ENCODE peak calls at places on chromosomes 1 and 21, in five cellular contexts. One of them, this sample, is unnamed.

GRCh38 chr1:82321794-82322193 is 521.1 kb downstream of the ADGRL2 start:
- DNase-seq in activated CD4-positive, alpha-beta T cell treated with anti-CD3 and anti-CD28 coated beads, Interleukin-2, amount 50 U/mL, for 24 hours: no peak
- DNase-seq in T-helper 1 cell: no peak
- DNase-seq in stimulated activated effector memory CD8-positive, alpha-beta T cell treated with anti-CD3 and anti-CD28 coated beads, Interleukin-12 subunit alpha, Interleukin-12 subunit beta, amount 100 ng/mL, for 72 hours: no peak
- DNase-seq in H9: no peak
- DNase-seq in this sample: no peak

GRCh38 chr1:153679337-153680119 is 1.0 kb downstream of the NPR1 start:
- DNase-seq in stimulated activated effector memory CD8-positive, alpha-beta T cell treated with anti-CD3 and anti-CD28 coated beads, Interleukin-12 subunit alpha, Interleukin-12 subunit beta, amount 100 ng/mL, for 72 hours: no peak
- DNase-seq in activated CD4-positive, alpha-beta T cell treated with anti-CD3 and anti-CD28 coated beads, Interleukin-2, amount 50 U/mL, for 24 hours: no peak
- DNase-seq in H9: no peak
- DNase-seq in T-helper 1 cell: no peak
- DNase-seq in this sample: peak

GRCh38 chr1:39525366-39526165 is 34.1 kb downstream of the BMP8A start:
- DNase-seq in H9: no peak
- DNase-seq in activated CD4-positive, alpha-beta T cell treated with anti-CD3 and anti-CD28 coated beads, Interleukin-2, amount 50 U/mL, for 24 hours: no peak
- DNase-seq in T-helper 1 cell: no peak
- DNase-seq in stimulated activated effector memory CD8-positive, alpha-beta T cell treated with anti-CD3 and anti-CD28 coated beads, Interleukin-12 subunit alpha, Interleukin-12 subunit beta, amount 100 ng/mL, for 72 hours: peak
- DNase-seq in this sample: no peak

GRCh38 chr1:94048413-94049164 is 72.4 kb downstream of the ABCA4 start:
- DNase-seq in H9: peak
- DNase-seq in T-helper 1 cell: no peak
- DNase-seq in stimulated activated effector memory CD8-positive, alpha-beta T cell treated with anti-CD3 and anti-CD28 coated beads, Interleukin-12 subunit alpha, Interleukin-12 subunit beta, amount 100 ng/mL, for 72 hours: no peak
- DNase-seq in activated CD4-positive, alpha-beta T cell treated with anti-CD3 and anti-CD28 coated beads, Interleukin-2, amount 50 U/mL, for 24 hours: no peak
- DNase-seq in this sample: no peak

GRCh38 chr1:29543586-29543985 is 307.3 kb downstream of the PTPRU start:
- DNase-seq in H9: no peak
- DNase-seq in activated CD4-positive, alpha-beta T cell treated with anti-CD3 and anti-CD28 coated beads, Interleukin-2, amount 50 U/mL, for 24 hours: no peak
- DNase-seq in T-helper 1 cell: no peak
- DNase-seq in stimulated activated effector memory CD8-positive, alpha-beta T cell treated with anti-CD3 and anti-CD28 coated beads, Interleukin-12 subunit alpha, Interleukin-12 subunit beta, amount 100 ng/mL, for 72 hours: no peak
- DNase-seq in this sample: no peak

GRCh38 chr1:235011064-235011598 is 117.5 kb downstream of the TOMM20 start:
- DNase-seq in activated CD4-positive, alpha-beta T cell treated with anti-CD3 and anti-CD28 coated beads, Interleukin-2, amount 50 U/mL, for 24 hours: peak
- DNase-seq in T-helper 1 cell: peak
- DNase-seq in H9: no peak
- DNase-seq in stimulated activated effector memory CD8-positive, alpha-beta T cell treated with anti-CD3 and anti-CD28 coated beads, Interleukin-12 subunit alpha, Interleukin-12 subunit beta, amount 100 ng/mL, for 72 hours: no peak
- DNase-seq in this sample: no peak

GRCh38 chr1:112790920-112791722 is 76.0 kb upstream of the PPM1J start:
- DNase-seq in stimulated activated effector memory CD8-positive, alpha-beta T cell treated with anti-CD3 and anti-CD28 coated beads, Interleukin-12 subunit alpha, Interleukin-12 subunit beta, amount 100 ng/mL, for 72 hours: no peak
- DNase-seq in T-helper 1 cell: no peak
- DNase-seq in H9: no peak
- DNase-seq in activated CD4-positive, alpha-beta T cell treated with anti-CD3 and anti-CD28 coated beads, Interleukin-2, amount 50 U/mL, for 24 hours: no peak
- DNase-seq in this sample: no peak

GRCh38 chr1:30046751-30047150 is 676.6 kb downstream of the MATN1 start:
- DNase-seq in activated CD4-positive, alpha-beta T cell treated with anti-CD3 and anti-CD28 coated beads, Interleukin-2, amount 50 U/mL, for 24 hours: no peak
- DNase-seq in stimulated activated effector memory CD8-positive, alpha-beta T cell treated with anti-CD3 and anti-CD28 coated beads, Interleukin-12 subunit alpha, Interleukin-12 subunit beta, amount 100 ng/mL, for 72 hours: no peak
- DNase-seq in T-helper 1 cell: no peak
- DNase-seq in H9: peak
- DNase-seq in this sample: no peak

GRCh38 chr1:173038875-173039554 is 11.7 kb downstream of the TNFSF18 start:
- DNase-seq in stimulated activated effector memory CD8-positive, alpha-beta T cell treated with anti-CD3 and anti-CD28 coated beads, Interleukin-12 subunit alpha, Interleukin-12 subunit beta, amount 100 ng/mL, for 72 hours: no peak
- DNase-seq in H9: no peak
- DNase-seq in activated CD4-positive, alpha-beta T cell treated with anti-CD3 and anti-CD28 coated beads, Interleukin-2, amount 50 U/mL, for 24 hours: no peak
- DNase-seq in T-helper 1 cell: no peak
- DNase-seq in this sample: no peak

GRCh38 chr21:46158666-46159300 is 3.4 kb upstream of the FTCD start:
- DNase-seq in H9: no peak
- DNase-seq in T-helper 1 cell: no peak
- DNase-seq in activated CD4-positive, alpha-beta T cell treated with anti-CD3 and anti-CD28 coated beads, Interleukin-2, amount 50 U/mL, for 24 hours: no peak
- DNase-seq in stimulated activated effector memory CD8-positive, alpha-beta T cell treated with anti-CD3 and anti-CD28 coated beads, Interleukin-12 subunit alpha, Interleukin-12 subunit beta, amount 100 ng/mL, for 72 hours: no peak
- DNase-seq in this sample: no peak

GRCh38 chr1:212313616-212314015 is 28.4 kb downstream of the PPP2R5A start:
- DNase-seq in T-helper 1 cell: no peak
- DNase-seq in activated CD4-positive, alpha-beta T cell treated with anti-CD3 and anti-CD28 coated beads, Interleukin-2, amount 50 U/mL, for 24 hours: no peak
- DNase-seq in H9: no peak
- DNase-seq in stimulated activated effector memory CD8-positive, alpha-beta T cell treated with anti-CD3 and anti-CD28 coated beads, Interleukin-12 subunit alpha, Interleukin-12 subunit beta, amount 100 ng/mL, for 72 hours: no peak
- DNase-seq in this sample: no peak

GRCh38 chr1:208043690-208044089 is 132.8 kb upstream of the CD34 start:
- DNase-seq in activated CD4-positive, alpha-beta T cell treated with anti-CD3 and anti-CD28 coated beads, Interleukin-2, amount 50 U/mL, for 24 hours: no peak
- DNase-seq in H9: no peak
- DNase-seq in stimulated activated effector memory CD8-positive, alpha-beta T cell treated with anti-CD3 and anti-CD28 coated beads, Interleukin-12 subunit alpha, Interleukin-12 subunit beta, amount 100 ng/mL, for 72 hours: no peak
- DNase-seq in T-helper 1 cell: no peak
- DNase-seq in this sample: no peak

GRCh38 chr1:41721039-41721438 is 197.7 kb downstream of the HIVEP3 start:
- DNase-seq in T-helper 1 cell: no peak
- DNase-seq in H9: no peak
- DNase-seq in stimulated activated effector memory CD8-positive, alpha-beta T cell treated with anti-CD3 and anti-CD28 coated beads, Interleukin-12 subunit alpha, Interleukin-12 subunit beta, amount 100 ng/mL, for 72 hours: no peak
- DNase-seq in activated CD4-positive, alpha-beta T cell treated with anti-CD3 and anti-CD28 coated beads, Interleukin-2, amount 50 U/mL, for 24 hours: no peak
- DNase-seq in this sample: no peak

GRCh38 chr1:86779308-86780191 is 75.2 kb downstream of the SH3GLB1 start:
- DNase-seq in activated CD4-positive, alpha-beta T cell treated with anti-CD3 and anti-CD28 coated beads, Interleukin-2, amount 50 U/mL, for 24 hours: no peak
- DNase-seq in H9: no peak
- DNase-seq in T-helper 1 cell: no peak
- DNase-seq in stimulated activated effector memory CD8-positive, alpha-beta T cell treated with anti-CD3 and anti-CD28 coated beads, Interleukin-12 subunit alpha, Interleukin-12 subunit beta, amount 100 ng/mL, for 72 hours: no peak
- DNase-seq in this sample: no peak

GRCh38 chr1:113169591-113169990 is 96.6 kb downstream of the LRIG2 start:
- DNase-seq in activated CD4-positive, alpha-beta T cell treated with anti-CD3 and anti-CD28 coated beads, Interleukin-2, amount 50 U/mL, for 24 hours: no peak
- DNase-seq in T-helper 1 cell: no peak
- DNase-seq in stimulated activated effector memory CD8-positive, alpha-beta T cell treated with anti-CD3 and anti-CD28 coated beads, Interleukin-12 subunit alpha, Interleukin-12 subunit beta, amount 100 ng/mL, for 72 hours: no peak
- DNase-seq in H9: no peak
- DNase-seq in this sample: no peak

GRCh38 chr1:226637147-226637935 is 88.8 kb downstream of the STUM start:
- DNase-seq in H9: no peak
- DNase-seq in activated CD4-positive, alpha-beta T cell treated with anti-CD3 and anti-CD28 coated beads, Interleukin-2, amount 50 U/mL, for 24 hours: no peak
- DNase-seq in T-helper 1 cell: no peak
- DNase-seq in stimulated activated effector memory CD8-positive, alpha-beta T cell treated with anti-CD3 and anti-CD28 coated beads, Interleukin-12 subunit alpha, Interleukin-12 subunit beta, amount 100 ng/mL, for 72 hours: no peak
- DNase-seq in this sample: no peak

GRCh38 chr1:94351441-94351840 is 66.7 kb upstream of the ABCD3 start:
- DNase-seq in H9: no peak
- DNase-seq in stimulated activated effector memory CD8-positive, alpha-beta T cell treated with anti-CD3 and anti-CD28 coated beads, Interleukin-12 subunit alpha, Interleukin-12 subunit beta, amount 100 ng/mL, for 72 hours: no peak
- DNase-seq in T-helper 1 cell: no peak
- DNase-seq in activated CD4-positive, alpha-beta T cell treated with anti-CD3 and anti-CD28 coated beads, Interleukin-2, amount 50 U/mL, for 24 hours: no peak
- DNase-seq in this sample: no peak

GRCh38 chr1:182861994-182862393 is 22.8 kb downstream of the DHX9 start:
- DNase-seq in T-helper 1 cell: no peak
- DNase-seq in stimulated activated effector memory CD8-positive, alpha-beta T cell treated with anti-CD3 and anti-CD28 coated beads, Interleukin-12 subunit alpha, Interleukin-12 subunit beta, amount 100 ng/mL, for 72 hours: no peak
- DNase-seq in activated CD4-positive, alpha-beta T cell treated with anti-CD3 and anti-CD28 coated beads, Interleukin-2, amount 50 U/mL, for 24 hours: no peak
- DNase-seq in H9: no peak
- DNase-seq in this sample: no peak

GRCh38 chr1:153670257-153670858 is 435 bp downstream of the ILF2 start:
- DNase-seq in H9: no peak
- DNase-seq in activated CD4-positive, alpha-beta T cell treated with anti-CD3 and anti-CD28 coated beads, Interleukin-2, amount 50 U/mL, for 24 hours: no peak
- DNase-seq in T-helper 1 cell: no peak
- DNase-seq in stimulated activated effector memory CD8-positive, alpha-beta T cell treated with anti-CD3 and anti-CD28 coated beads, Interleukin-12 subunit alpha, Interleukin-12 subunit beta, amount 100 ng/mL, for 72 hours: no peak
- DNase-seq in this sample: no peak

GRCh38 chr1:7232441-7232840 is 447.2 kb downstream of the CAMTA1 start:
- DNase-seq in T-helper 1 cell: no peak
- DNase-seq in H9: no peak
- DNase-seq in stimulated activated effector memory CD8-positive, alpha-beta T cell treated with anti-CD3 and anti-CD28 coated beads, Interleukin-12 subunit alpha, Interleukin-12 subunit beta, amount 100 ng/mL, for 72 hours: no peak
- DNase-seq in activated CD4-positive, alpha-beta T cell treated with anti-CD3 and anti-CD28 coated beads, Interleukin-2, amount 50 U/mL, for 24 hours: no peak
- DNase-seq in this sample: no peak

GRCh38 chr1:32200226-32201010 is at the start of gene CCDC28B:
- DNase-seq in activated CD4-positive, alpha-beta T cell treated with anti-CD3 and anti-CD28 coated beads, Interleukin-2, amount 50 U/mL, for 24 hours: peak
- DNase-seq in T-helper 1 cell: peak
- DNase-seq in H9: peak
- DNase-seq in stimulated activated effector memory CD8-positive, alpha-beta T cell treated with anti-CD3 and anti-CD28 coated beads, Interleukin-12 subunit alpha, Interleukin-12 subunit beta, amount 100 ng/mL, for 72 hours: peak
- DNase-seq in this sample: no peak

GRCh38 chr1:151479462-151479861 is 20.2 kb upstream of the POGZ start:
- DNase-seq in H9: no peak
- DNase-seq in T-helper 1 cell: no peak
- DNase-seq in activated CD4-positive, alpha-beta T cell treated with anti-CD3 and anti-CD28 coated beads, Interleukin-2, amount 50 U/mL, for 24 hours: no peak
- DNase-seq in stimulated activated effector memory CD8-positive, alpha-beta T cell treated with anti-CD3 and anti-CD28 coated beads, Interleukin-12 subunit alpha, Interleukin-12 subunit beta, amount 100 ng/mL, for 72 hours: no peak
- DNase-seq in this sample: no peak

GRCh38 chr1:69671363-69672010 is 103.8 kb downstream of the LRRC7 start:
- DNase-seq in stimulated activated effector memory CD8-positive, alpha-beta T cell treated with anti-CD3 and anti-CD28 coated beads, Interleukin-12 subunit alpha, Interleukin-12 subunit beta, amount 100 ng/mL, for 72 hours: no peak
- DNase-seq in T-helper 1 cell: no peak
- DNase-seq in activated CD4-positive, alpha-beta T cell treated with anti-CD3 and anti-CD28 coated beads, Interleukin-2, amount 50 U/mL, for 24 hours: no peak
- DNase-seq in H9: no peak
- DNase-seq in this sample: no peak

This sample was measured in progenitor cell of endocrine pancreas.